ENCODE peak calls at places on chromosomes 4 and X, in four cellular contexts. Q is PC-3, A is HCT116, F is mammary epithelial cell. X is an unnamed sample. For H4K20me1, the result is how much of the 10 kb centered on the place peaks cover.

GRCh38 chr4:27684501-27685077 is 823.9 kb downstream of the STIM2 start:
- DNase-seq in A (peak), F (peak), Q (peak), X (peak)

GRCh38 chr4:53777244-53777984 is 186.1 kb upstream of the LNX1 start:
- DNase-seq in Q (peak), A (no peak), F (peak), X (no peak)

GRCh38 chr4:102281171-102281842 is 64.0 kb downstream of the SLC39A8 start:
- DNase-seq in A (no peak), F (no peak), Q (no peak), X (no peak)

GRCh38 chr4:148141536-148141935 is 300.7 kb downstream of the NR3C2 start:
- DNase-seq in Q (no peak), A (no peak), F (no peak), X (no peak)

GRCh38 chr4:156347412-156348075 is 393.9 kb upstream of the CTSO start:
- DNase-seq in Q (peak), A (peak), F (peak), X (peak)

GRCh38 chrX:46279214-46279924 is 265.9 kb downstream of the ZNF674 start:
- DNase-seq in F (peak), Q (no peak), A (no peak), X (no peak)

GRCh38 chr4:160026720-160027119 is 923.8 kb downstream of the RAPGEF2 start:
- DNase-seq in F (peak), Q (peak), A (peak), X (peak)

GRCh38 chr4:113978561-113979156 is 788 bp downstream of the ARSJ start:
- DNase-seq in F (peak), Q (peak), A (no peak), X (no peak)

GRCh38 chr4:72876946-72877345 is 192.6 kb downstream of the COX18 start:
- DNase-seq in F (no peak), Q (no peak), A (no peak), X (no peak)

GRCh38 chr4:95048296-95048695 is 290.5 kb downstream of the BMPR1B start:
- DNase-seq in F (no peak), Q (no peak), A (no peak), X (no peak)

GRCh38 chr4:139367421-139368090 is 65.3 kb upstream of the NDUFC1 start:
- DNase-seq in Q (peak), F (peak), A (no peak), X (no peak)

GRCh38 chr4:3031357-3032064 is 42.8 kb downstream of the HTT-AS start:
- DNase-seq in A (no peak), F (no peak), Q (peak), X (peak)

GRCh38 chr4:2907706-2908293 is 55.4 kb downstream of the NOP14 start:
- DNase-seq in F (no peak), Q (peak), A (no peak), X (no peak)

GRCh38 chrX:134315893-134316292 is 78.9 kb downstream of the CCDC160 start:
- DNase-seq in F (peak), A (no peak), Q (peak), X (no peak)

GRCh38 chrX:20378291-20378920 is 111.7 kb upstream of the RPS6KA3 start:
- DNase-seq in Q (peak), F (peak), A (no peak), X (peak)

GRCh38 chr4:71186257-71186565 is 152.6 kb upstream of the SLC4A4 start:
- DNase-seq in A (no peak), Q (no peak), F (no peak), X (no peak)

GRCh38 chr4:71188951-71189350 is 149.9 kb upstream of the SLC4A4 start:
- DNase-seq in A (no peak), Q (no peak), F (no peak), X (no peak)

GRCh38 chr4:71188197-71188625 is 150.6 kb upstream of the SLC4A4 start:
- DNase-seq in A (no peak), Q (no peak), F (no peak), X (no peak)

GRCh38 chr4:71186566-71187398 is 152.0 kb upstream of the SLC4A4 start:
- DNase-seq in A (no peak), F (peak), Q (peak), X (no peak)

GRCh38 chr4:71187399-71188196 is 151.2 kb upstream of the SLC4A4 start:
- DNase-seq in F (peak), A (no peak), Q (peak), X (peak)
- H3K4me3 ChIP-seq in F (peak), A (no peak), Q (peak), X (peak)

GRCh38 chrX:8919801-8920200 is 114.1 kb downstream of the FAM9B start:
- DNase-seq in F (no peak), Q (no peak), A (no peak), X (no peak)

GRCh38 chrX:8913665-8914409 is 112.7 kb upstream of the FAM9A start:
- DNase-seq in A (no peak), F (no peak), Q (no peak), X (no peak)

GRCh38 chrX:8916697-8917096 is 115.5 kb upstream of the FAM9A start:
- DNase-seq in Q (no peak), F (no peak), A (no peak), X (no peak)

GRCh38 chrX:8914636-8915035 is 113.5 kb upstream of the FAM9A start:
- DNase-seq in A (no peak), Q (no peak), F (no peak), X (no peak)
- H4K20me1 ChIP-seq in A (under half), Q (under half), F (under half), X (under half)

DNA sequence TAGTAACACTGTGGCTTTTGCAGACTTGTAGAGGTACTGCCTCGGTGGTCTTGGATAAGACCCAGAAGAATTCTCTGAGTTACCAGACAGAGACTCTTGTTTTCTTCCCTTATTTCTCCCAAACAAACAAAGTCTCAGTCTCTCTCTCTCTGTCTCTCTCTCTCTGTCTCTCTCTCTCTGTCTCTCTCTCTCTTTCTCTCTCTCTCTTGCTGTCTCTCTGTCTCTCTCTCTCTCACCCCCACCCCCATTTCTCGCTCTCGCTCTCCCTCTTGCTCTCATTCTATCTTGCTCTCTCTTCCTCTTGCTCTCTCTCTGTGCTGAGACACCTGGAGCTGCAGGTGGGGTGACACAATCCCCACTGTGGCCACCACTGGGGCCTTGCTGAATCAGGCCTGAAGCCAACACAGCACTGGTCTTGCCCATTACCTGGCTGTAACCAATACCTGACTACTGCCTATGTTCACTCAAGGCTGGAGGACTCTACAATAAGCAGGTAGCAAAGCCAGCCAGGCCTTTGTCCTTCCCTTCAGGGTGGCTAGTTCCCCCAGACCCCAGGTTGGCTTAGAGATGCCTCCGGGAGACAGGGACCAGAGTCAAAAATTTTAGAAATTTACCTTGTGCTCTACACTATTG is 12.3 kb downstream of the LOC101059915 start:
- DNase-seq in A (no peak), Q (no peak), F (no peak), X (no peak)
- H3K4me3 ChIP-seq in A (no peak), Q (no peak), F (no peak), X (no peak)

DNA sequence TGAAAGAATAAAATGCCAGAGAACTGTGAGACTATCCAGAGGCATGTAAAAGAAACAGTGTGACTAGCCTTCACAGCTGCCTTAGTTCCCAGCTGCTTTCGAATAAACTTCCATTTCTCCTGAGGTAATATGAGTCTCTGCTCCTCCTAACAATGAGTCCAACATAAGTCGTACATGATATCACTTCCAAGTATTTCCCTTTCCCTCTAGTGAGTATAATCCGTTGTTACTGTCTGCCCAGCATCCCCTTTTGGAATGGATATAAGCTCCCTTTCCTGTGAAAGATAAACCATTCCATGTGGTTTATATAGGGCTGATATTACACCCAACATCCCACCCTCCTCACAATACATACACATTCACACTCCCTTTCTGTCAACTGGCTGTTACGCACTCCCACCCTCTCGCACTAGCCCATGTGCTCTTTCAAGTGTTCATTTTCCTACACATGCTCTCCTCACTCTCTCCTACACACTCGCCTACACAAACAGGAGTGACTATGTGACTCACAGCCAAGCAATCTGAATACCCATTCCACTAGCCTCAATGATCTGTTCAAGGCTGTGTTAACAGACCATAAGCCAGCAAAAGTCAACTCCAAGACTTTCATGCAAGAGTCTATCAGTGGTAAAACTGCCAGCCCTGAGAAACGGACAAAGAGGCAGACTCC is 5.0 kb downstream of the NAF1 start:
- DNase-seq in Q (peak), A (no peak), F (peak), X (no peak)
- H4K20me1 ChIP-seq in Q (under half), A (under half), F (under half), X (under half)

GRCh38 chr4:70688795-70689231 is 481 bp downstream of the UTP3 start:
- DNase-seq in F (no peak), A (no peak), Q (no peak), X (no peak)
- H3K4me3 ChIP-seq in F (peak), A (peak), Q (peak), X (peak)

DNA sequence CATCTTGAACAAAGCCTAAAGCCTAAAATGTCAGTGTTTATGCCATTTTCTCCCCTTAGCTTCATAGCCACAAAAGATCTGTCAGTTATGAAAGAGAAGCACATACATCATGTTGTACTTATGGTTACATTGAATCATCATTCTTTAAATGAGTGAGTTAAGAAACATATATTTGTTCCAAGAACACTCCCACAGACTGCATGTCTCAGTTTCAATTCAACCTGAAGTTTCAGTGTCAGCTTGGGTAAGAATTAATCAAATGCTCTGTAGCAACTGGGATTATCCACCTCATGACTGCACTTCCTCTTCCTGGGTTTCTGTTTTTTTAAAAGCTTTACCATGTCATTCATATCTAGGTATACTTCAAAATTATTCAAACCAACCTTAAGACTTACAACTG is 3.9 kb upstream of the TMPRSS11B start:
- DNase-seq in A (no peak), Q (no peak), F (peak), X (no peak)
- H4K20me1 ChIP-seq in A (under half), Q (under half), F (under half), X (under half)

GRCh38 chr4:105707783-105708182 is 706 bp downstream of the INTS12 start:
- DNase-seq in F (no peak), Q (no peak), A (no peak), X (no peak)

GRCh38 chr4:105709081-105709450 is 482 bp downstream of the GSTCD start:
- DNase-seq in F (peak), Q (peak), A (peak), X (no peak)

GRCh38 chr4:105708376-105709080 is at the start of the genes GSTCD and INTS12:
- DNase-seq in Q (peak), F (peak), A (peak), X (peak)

GRCh38 chr4:105710678-105711077 is 2.1 kb downstream of the GSTCD start:
- DNase-seq in F (peak), Q (peak), A (no peak), X (no peak)

GRCh38 chr4:105710012-105710600 is 1.5 kb downstream of the GSTCD start:
- DNase-seq in Q (no peak), A (no peak), F (no peak), X (no peak)
- H3K4me3 ChIP-seq in Q (peak), A (peak), F (peak), X (peak)

GRCh38 chr4:75666299-75666698 is 6.9 kb downstream of the G3BP2 start:
- DNase-seq in A (no peak), Q (no peak), F (no peak), X (no peak)
- H4K20me1 ChIP-seq in A (under half), Q (half or more), F (under half), X (half or more)

GRCh38 chrX:7085879-7086278 is 61.6 kb upstream of the STS start:
- DNase-seq in Q (no peak), F (no peak), A (no peak), X (no peak)
- H3K4me3 ChIP-seq in Q (no peak), F (no peak), A (no peak), X (no peak)

DNA sequence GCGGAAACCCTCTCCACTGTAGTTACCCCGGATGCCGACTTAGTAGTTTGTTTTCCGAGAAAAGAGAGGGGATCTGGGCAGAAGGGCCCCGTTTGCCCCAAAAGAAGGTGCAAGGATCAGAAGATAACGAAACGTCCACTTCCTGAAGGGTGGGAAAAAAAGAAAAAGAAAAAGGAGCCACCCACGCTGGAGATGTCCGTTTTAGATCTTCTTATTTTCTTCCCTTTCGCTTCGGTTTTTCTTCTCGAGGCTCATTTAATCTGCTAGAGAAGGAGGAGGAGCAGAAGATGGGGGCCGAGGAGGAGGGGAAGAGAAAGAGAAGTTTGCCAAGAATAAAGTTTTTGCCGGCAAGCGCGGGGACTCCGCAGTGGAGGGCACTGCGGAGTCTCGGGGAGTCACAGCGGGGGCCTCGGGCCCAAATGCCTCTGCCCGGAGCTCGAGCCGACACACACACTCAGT is 490 bp downstream of the LEF1 start:
- DNase-seq in F (no peak), A (no peak), Q (no peak), X (peak)
- H4K20me1 ChIP-seq in F (under half), A (under half), Q (under half), X (under half)